ENCODE peak calls at places on chromosomes 3 and 15, in six cellular contexts. J is erythroblast, N is dermis microvascular lymphatic vessel endothelial cell, S is mesothelial cell of epicardium, F is MCF 10A, V is GM12865. A is an unnamed sample.
A peak's percentile ranks its signal among the peaks of the same experiment; 100 is the strongest.

GRCh38 chr15:70559223-70559823 is 204.0 kb downstream of the UACA start:
- DNase-seq in J (no peak), N (peak; percentile 3), S (no peak), F (no peak), V (peak; percentile 20), A (no peak)

GRCh38 chr15:57356636-57357035 is 19.7 kb upstream of the CGNL1 start:
- DNase-seq in J (no peak), N (no peak), S (no peak), F (no peak), V (no peak), A (no peak)

GRCh38 chr3:56788506-56788905 is 13.2 kb downstream of the ARHGEF3 start:
- DNase-seq in J (no peak), N (no peak), S (no peak), F (no peak), V (no peak), A (no peak)

GRCh38 chr3:13288732-13289718 is 131.1 kb downstream of the NUP210 start:
- DNase-seq in J (no peak), N (no peak), S (no peak), F (no peak), V (no peak), A (no peak)

GRCh38 chr15:78302579-78302978 is 3.2 kb upstream of the SKIC8 start:
- DNase-seq in J (no peak), N (no peak), S (no peak), F (peak; percentile 48), V (peak; percentile 51), A (no peak)

GRCh38 chr3:184337315-184337714 is at the start of gene FAM131A:
- DNase-seq in J (no peak), N (no peak), S (no peak), F (no peak), V (no peak), A (no peak)

GRCh38 chr3:174243194-174243593 is 615.9 kb upstream of the NAALADL2 start:
- DNase-seq in J (no peak), N (no peak), S (no peak), F (no peak), V (no peak), A (no peak)

GRCh38 chr15:74614744-74615312 is 808 bp upstream of the CLK3 start:
- DNase-seq in J (peak; percentile 88), N (peak; percentile 14), S (peak; percentile 85), F (peak; percentile 60), V (peak; percentile 89), A (peak; percentile 85)

GRCh38 chr3:58325525-58325992 is 7.1 kb upstream of the PXK start:
- DNase-seq in J (no peak), N (no peak), S (no peak), F (no peak), V (no peak), A (no peak)

GRCh38 chr15:101490922-101491738 is 1.6 kb upstream of the PCSK6 start:
- DNase-seq in J (no peak), N (no peak), S (no peak), F (peak; percentile 54), V (no peak), A (no peak)

GRCh38 chr3:173221010-173221409 is 80.0 kb upstream of the SPATA16 start:
- DNase-seq in J (no peak), N (no peak), S (no peak), F (peak; percentile 54), V (no peak), A (no peak)

GRCh38 chr3:51933471-51934138 is 8.1 kb downstream of the RRP9 start:
- DNase-seq in J (no peak), N (no peak), S (peak; percentile 31), F (no peak), V (no peak), A (peak; percentile 45)

GRCh38 chr3:64031540-64032533 is 8.5 kb upstream of the PSMD6 start:
- DNase-seq in J (no peak), N (no peak), S (no peak), F (no peak), V (no peak), A (no peak)

GRCh38 chr3:120908803-120909601 is 997 bp downstream of the STXBP5L start:
- DNase-seq in J (no peak), N (no peak), S (no peak), F (no peak), V (no peak), A (no peak)

GRCh38 chr3:58084788-58085543 is 76.7 kb downstream of the FLNB start:
- DNase-seq in J (peak; percentile 54), N (no peak), S (no peak), F (no peak), V (peak; percentile 87), A (no peak)

GRCh38 chr3:160437083-160437455 is 12.5 kb downstream of the TRIM59 start:
- DNase-seq in J (no peak), N (no peak), S (no peak), F (peak; percentile 13), V (no peak), A (no peak)

GRCh38 chr3:11335056-11335608 is 62.9 kb downstream of the ATG7 start:
- DNase-seq in J (peak; percentile 31), N (peak; percentile 71), S (no peak), F (peak; percentile 77), V (peak; percentile 62), A (no peak)

GRCh38 chr3:157204431-157204830 is 44.5 kb upstream of the CCNL1 start:
- DNase-seq in J (peak; percentile 3), N (peak; percentile 38), S (no peak), F (peak; percentile 49), V (no peak), A (no peak)

GRCh38 chr3:19070325-19070724 is 78.0 kb upstream of the KCNH8 start:
- DNase-seq in J (no peak), N (no peak), S (no peak), F (peak; percentile 31), V (no peak), A (no peak)

GRCh38 chr3:55166577-55167555 is 239.0 kb upstream of the LRTM1 start:
- DNase-seq in J (no peak), N (no peak), S (no peak), F (peak; percentile 32), V (peak; percentile 5), A (no peak)

GRCh38 chr15:97995881-97996603 is 35.5 kb downstream of the ARRDC4 start:
- DNase-seq in J (peak; percentile 7), N (no peak), S (no peak), F (no peak), V (peak; percentile 45), A (no peak)

GRCh38 chr15:100448481-100448880 is 80.3 kb downstream of the CERS3 start:
- DNase-seq in J (no peak), N (no peak), S (no peak), F (no peak), V (no peak), A (no peak)

GRCh38 chr3:64238971-64239667 is 13.9 kb upstream of the PRICKLE2 start:
- DNase-seq in J (no peak), N (peak; percentile 28), S (peak; percentile 74), F (peak; percentile 79), V (no peak), A (no peak)

GRCh38 chr3:114471478-114471877 is 177.7 kb downstream of the TIGIT start:
- DNase-seq in J (no peak), N (no peak), S (no peak), F (no peak), V (no peak), A (no peak)

GRCh38 chr3:50146316-50146901 is 8.7 kb upstream of the SEMA3F start:
- DNase-seq in J (no peak), N (no peak), S (no peak), F (peak; percentile 44), V (no peak), A (no peak)

GRCh38 chr3:11634081-11634635 is 9.6 kb downstream of the VGLL4 start:
- DNase-seq in J (no peak), N (no peak), S (no peak), F (no peak), V (no peak), A (no peak)

GRCh38 chr3:4976109-4976508 is 3.1 kb upstream of the BHLHE40 start:
- DNase-seq in J (peak; percentile 58), N (no peak), S (no peak), F (peak; percentile 85), V (peak; percentile 82), A (no peak)

GRCh38 chr3:192212979-192213378 is 514.4 kb downstream of the FGF12 start:
- DNase-seq in J (no peak), N (no peak), S (no peak), F (no peak), V (no peak), A (no peak)

GRCh38 chr3:43081796-43082195 is 24.1 kb downstream of the POMGNT2 start:
- DNase-seq in J (no peak), N (no peak), S (no peak), F (no peak), V (no peak), A (no peak)

GRCh38 chr3:177041021-177041729 is 156.1 kb downstream of the TBL1XR1 start:
- DNase-seq in J (no peak), N (no peak), S (no peak), F (peak; percentile 86), V (no peak), A (no peak)

A was measured in type B pancreatic cell.